ENCODE peak calls at places on chromosome 13, in seven cellular contexts. A, S, B, E, P, X and L are unnamed samples.

GRCh38 chr13:95246292-95247082 is 54.8 kb downstream of the ABCC4 start:
- DNase-seq in P (no peak), E (no peak), X (no peak), S (no peak), A (no peak), B (no peak), L (no peak)

GRCh38 chr13:36297600-36298338 is at the start of gene CCDC169:
- DNase-seq in P (peak), A (peak), X (peak), B (peak), S (peak), E (peak), L (peak)

GRCh38 chr13:48818495-48818961 is 157.2 kb upstream of the FNDC3A start:
- DNase-seq in P (peak), S (peak), E (no peak), X (no peak), A (peak), B (no peak), L (peak)

GRCh38 chr13:37869756-37870488 is at the start of gene TRPC4:
- DNase-seq in S (peak), P (peak), E (peak), B (peak), X (peak), A (no peak), L (peak)

GRCh38 chr13:101305981-101306411 is 110.3 kb downstream of the NALCN start:
- DNase-seq in A (no peak), E (peak), B (no peak), P (no peak), X (no peak), S (no peak), L (no peak)

GRCh38 chr13:113982296-113982661 is 8.4 kb upstream of the C13orf46 start:
- DNase-seq in S (no peak), X (no peak), A (no peak), B (no peak), P (no peak), E (peak), L (no peak)

GRCh38 chr13:44679602-44680001 is 103.5 kb upstream of the TSC22D1 start:
- DNase-seq in B (no peak), A (no peak), S (peak), X (no peak), P (no peak), E (no peak), L (no peak)

GRCh38 chr13:45206340-45206739 is 5.5 kb upstream of the KCTD4 start:
- DNase-seq in A (peak), S (peak), P (peak), X (no peak), B (no peak), E (no peak), L (peak)

GRCh38 chr13:37681295-37682032 is 82.9 kb upstream of the POSTN start:
- DNase-seq in P (peak), E (no peak), A (peak), X (no peak), S (peak), B (no peak), L (peak)

GRCh38 chr13:42720858-42721219 is 60.5 kb upstream of the FAM216B start:
- DNase-seq in A (no peak), X (no peak), E (no peak), P (no peak), B (no peak), S (no peak), L (no peak)

GRCh38 chr13:99298056-99298455 is 9.1 kb downstream of the GPR183 start:
- DNase-seq in S (no peak), B (no peak), E (no peak), A (no peak), P (no peak), X (no peak), L (no peak)

GRCh38 chr13:44669534-44669933 is 93.4 kb upstream of the TSC22D1 start:
- DNase-seq in E (no peak), X (no peak), A (no peak), S (no peak), B (no peak), P (no peak), L (no peak)

GRCh38 chr13:113834496-113835200 is 29.2 kb downstream of the GAS6 start:
- DNase-seq in A (no peak), E (peak), B (no peak), P (no peak), S (no peak), X (no peak), L (no peak)

GRCh38 chr13:92313382-92313781 is 913.2 kb upstream of the GPC6 start:
- DNase-seq in P (peak), A (no peak), S (no peak), E (no peak), X (no peak), B (no peak), L (no peak)

GRCh38 chr13:108915634-108916497 is 286.5 kb downstream of the MYO16 start:
- DNase-seq in E (peak), X (peak), P (peak), S (peak), B (peak), A (peak), L (peak)

GRCh38 chr13:91426913-91427312 is 28.5 kb downstream of the GPC5 start:
- DNase-seq in P (no peak), B (no peak), A (no peak), X (no peak), E (peak), S (no peak), L (no peak)

GRCh38 chr13:54029226-54029625 is 1000.6 kb downstream of the OLFM4 start:
- DNase-seq in P (no peak), B (no peak), A (no peak), X (no peak), S (no peak), E (no peak), L (peak)

DNA sequence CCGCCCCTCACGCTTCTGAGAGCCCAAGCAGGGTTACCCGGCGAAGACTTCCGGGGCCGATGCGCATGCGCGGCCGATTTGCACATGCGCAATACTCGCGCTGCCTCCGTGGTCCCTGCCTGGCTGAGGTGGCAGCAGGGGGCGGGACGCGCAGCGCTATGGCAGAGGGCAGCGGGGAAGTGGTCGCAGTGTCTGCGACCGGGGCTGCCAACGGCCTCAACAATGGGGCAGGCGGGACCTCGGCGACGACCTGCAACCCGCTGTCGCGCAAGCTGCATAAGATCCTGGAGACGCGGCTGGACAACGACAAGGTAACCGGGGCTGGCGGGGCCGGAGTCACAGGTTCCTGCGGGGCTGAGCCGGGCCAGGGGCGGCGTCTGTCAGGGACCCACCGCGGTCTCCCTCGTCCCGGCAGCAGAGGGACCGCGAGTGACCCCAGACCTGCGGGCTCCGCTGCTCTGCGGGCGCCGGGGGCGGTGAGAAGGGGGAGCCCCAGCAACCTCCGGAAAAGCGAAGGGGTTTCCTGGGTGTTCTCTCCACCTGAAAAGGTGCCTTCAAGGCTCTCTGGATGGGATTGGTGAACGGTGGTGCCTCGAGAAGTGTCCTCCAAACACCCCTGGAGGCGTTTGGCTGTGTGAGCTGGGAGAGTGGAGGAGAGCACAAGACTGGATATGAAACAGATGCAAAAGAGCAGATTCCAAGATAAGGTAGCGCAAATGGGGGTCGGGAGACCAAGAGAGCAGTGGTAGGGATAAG is at the start of gene COG6:
- DNase-seq in E (peak), P (peak), B (peak), A (peak), S (peak), X (peak), L (peak)
- TF ChIP-seq CTCF in E (peak), P (peak), B (no peak), A (no peak), S (no peak), X (peak), L (no peak)

DNA sequence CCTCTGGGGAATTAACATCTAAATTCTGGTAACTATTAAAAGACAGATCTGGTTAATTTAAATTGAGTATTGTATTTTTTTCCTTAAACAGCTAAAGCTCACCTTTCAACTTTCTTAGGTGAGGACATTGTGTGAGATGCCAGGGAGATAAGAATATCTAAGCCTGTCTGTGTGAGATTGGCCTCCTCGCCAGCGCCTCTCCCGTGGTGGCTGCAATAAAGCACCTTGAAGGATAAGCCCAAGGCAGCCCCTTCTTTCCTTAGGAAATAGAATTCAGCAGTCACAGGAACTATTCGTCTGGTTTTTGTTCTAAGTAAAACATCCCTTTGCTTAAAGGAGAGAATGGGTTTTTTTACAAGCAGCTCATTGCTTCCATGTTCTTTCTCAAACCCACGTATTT is 24.6 kb downstream of the NAXD start:
- DNase-seq in B (no peak), E (no peak), X (peak), P (no peak), S (no peak), A (no peak), L (no peak)
- H3K4me3 ChIP-seq in B (no peak), E (no peak), X (no peak), P (no peak), S (no peak), A (no peak), L (no peak)

GRCh38 chr13:30153871-30154426 is 153.4 kb downstream of the KATNAL1 start:
- DNase-seq in E (no peak), X (peak), A (no peak), P (peak), B (no peak), S (peak), L (peak)
- TF ChIP-seq CTCF in E (no peak), X (no peak), A (no peak), P (no peak), B (no peak), S (no peak), L (no peak)

GRCh38 chr13:77299587-77299986 is 27.3 kb downstream of the MYCBP2 start:
- DNase-seq in S (no peak), X (no peak), A (no peak), E (no peak), P (no peak), B (no peak), L (no peak)

GRCh38 chr13:77305276-77305675 is 21.6 kb downstream of the MYCBP2 start:
- DNase-seq in E (no peak), A (no peak), S (no peak), X (no peak), B (no peak), P (peak), L (no peak)

GRCh38 chr13:77306458-77306857 is 20.4 kb downstream of the MYCBP2 start:
- DNase-seq in A (no peak), S (no peak), B (no peak), P (no peak), E (no peak), X (no peak), L (no peak)

GRCh38 chr13:77298403-77298802 is 28.5 kb downstream of the MYCBP2 start:
- DNase-seq in E (no peak), P (no peak), X (no peak), B (no peak), A (no peak), S (no peak), L (no peak)

DNA sequence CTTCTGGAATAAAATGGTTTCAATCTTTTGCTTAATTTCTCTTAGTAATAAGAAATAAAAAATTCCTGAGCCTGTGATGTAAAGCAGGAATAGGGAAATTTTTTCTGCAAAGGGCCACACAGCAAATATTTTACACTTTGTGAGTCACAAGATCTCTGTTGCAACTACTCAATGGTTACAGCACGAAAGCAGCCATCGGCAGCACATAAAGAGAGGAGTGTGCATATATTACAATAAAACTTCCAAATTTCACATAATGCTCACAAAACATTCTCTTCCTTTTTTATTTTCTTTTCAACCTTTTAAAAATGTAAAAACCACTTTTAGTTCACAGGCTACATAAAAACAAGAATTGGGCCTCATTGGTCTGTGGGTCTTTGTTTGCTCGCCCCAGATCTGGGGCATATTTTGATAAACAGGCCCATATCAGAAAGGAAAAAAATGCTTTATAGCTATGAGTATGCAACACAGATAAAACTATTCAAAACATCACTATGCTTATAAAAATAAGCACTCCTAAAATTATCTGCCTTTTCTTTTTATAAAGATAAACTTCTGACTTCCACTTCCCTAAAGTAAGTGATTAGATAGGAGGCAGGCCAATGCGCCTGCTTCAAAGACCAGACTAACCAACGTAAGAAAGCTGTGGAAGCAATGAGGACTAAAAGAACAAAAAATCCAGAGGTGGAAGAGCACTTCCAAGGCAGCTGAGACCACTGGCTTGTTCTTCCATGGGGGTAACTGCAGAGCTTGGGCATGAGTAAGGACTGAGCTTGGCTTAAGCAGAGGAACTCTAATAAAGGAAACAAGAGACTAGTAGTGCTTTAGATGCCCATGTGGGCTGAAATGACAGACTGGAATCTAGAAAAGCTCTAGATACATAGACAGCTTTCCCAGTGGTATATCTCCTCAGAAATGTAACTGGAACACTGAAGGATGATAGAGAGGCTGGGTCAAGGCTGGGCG is 26.4 kb downstream of the MYCBP2 start:
- DNase-seq in X (no peak), A (peak), P (peak), E (no peak), S (peak), B (no peak), L (peak)
- H3K4me3 ChIP-seq in X (no peak), A (no peak), P (peak), E (no peak), S (no peak), B (no peak), L (no peak)

DNA sequence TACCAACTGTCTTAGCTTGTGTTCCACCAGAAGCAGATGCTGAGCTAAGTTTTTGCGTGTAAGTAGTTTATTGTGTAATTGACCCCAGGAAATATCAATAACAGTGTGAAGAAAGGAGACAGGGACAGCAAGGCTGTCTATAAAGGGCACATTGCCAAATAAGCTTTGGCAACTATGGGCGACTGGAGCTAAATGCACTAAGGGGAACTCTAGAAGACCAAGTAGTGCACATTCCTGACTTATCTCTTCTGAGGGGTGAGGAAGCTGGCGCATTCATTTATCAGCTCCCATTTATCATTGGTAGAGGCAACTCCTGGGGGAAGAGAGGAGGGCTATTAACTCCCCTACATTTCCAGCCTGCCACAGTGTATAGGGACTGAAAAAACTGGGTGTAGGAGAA is 135.0 kb downstream of the DLEU7 start:
- DNase-seq in X (no peak), B (no peak), A (no peak), E (no peak), P (no peak), S (no peak), L (no peak)
- TF ChIP-seq CTCF in X (no peak), B (no peak), A (no peak), E (no peak), P (no peak), S (no peak), L (no peak)

GRCh38 chr13:27979001-27979643 is 9.4 kb downstream of the URAD start:
- DNase-seq in B (no peak), S (no peak), E (no peak), A (no peak), X (peak), P (no peak), L (no peak)
- H3K4me3 ChIP-seq in B (no peak), S (no peak), E (no peak), A (no peak), X (no peak), P (no peak), L (no peak)